ENCODE peak calls at places on chromosomes 13 and 19, in six cellular contexts. One of them, this sample, is unnamed.

GRCh38 chr19:40717880-40718773 is 1.2 kb downstream of the ITPKC start:
- DNase-seq in epithelial cell of proximal tubule: no peak
- DNase-seq in Peyer's patch: peak; percentile 74
- DNase-seq in hepatocyte: peak; percentile 49
- DNase-seq in choroid plexus epithelial cell: no peak
- DNase-seq in GM12878: no peak
- DNase-seq in this sample: no peak

GRCh38 chr13:23600534-23600933 is 30.3 kb downstream of the TNFRSF19 start:
- DNase-seq in epithelial cell of proximal tubule: no peak
- DNase-seq in Peyer's patch: no peak
- DNase-seq in hepatocyte: no peak
- DNase-seq in choroid plexus epithelial cell: no peak
- DNase-seq in GM12878: no peak
- DNase-seq in this sample: no peak

GRCh38 chr19:16207063-16207462 is 9.4 kb downstream of the AP1M1 start:
- DNase-seq in epithelial cell of proximal tubule: no peak
- DNase-seq in Peyer's patch: no peak
- DNase-seq in hepatocyte: no peak
- DNase-seq in choroid plexus epithelial cell: no peak
- DNase-seq in GM12878: no peak
- DNase-seq in this sample: no peak

GRCh38 chr19:35204799-35205732 is 23.5 kb downstream of the FAM187B start:
- DNase-seq in epithelial cell of proximal tubule: no peak
- DNase-seq in Peyer's patch: no peak
- DNase-seq in hepatocyte: no peak
- DNase-seq in choroid plexus epithelial cell: no peak
- DNase-seq in GM12878: peak; percentile 87
- DNase-seq in this sample: no peak

GRCh38 chr13:51793570-51794273 is 10.2 kb downstream of the DHRS12 start:
- DNase-seq in epithelial cell of proximal tubule: no peak
- DNase-seq in Peyer's patch: no peak
- DNase-seq in hepatocyte: peak; percentile 62
- DNase-seq in choroid plexus epithelial cell: peak; percentile 84
- DNase-seq in GM12878: peak; percentile 70
- DNase-seq in this sample: no peak

GRCh38 chr19:11578342-11579142 is 1.1 kb upstream of the ACP5 start:
- DNase-seq in epithelial cell of proximal tubule: no peak
- DNase-seq in Peyer's patch: no peak
- DNase-seq in hepatocyte: peak; percentile 55
- DNase-seq in choroid plexus epithelial cell: peak; percentile 17
- DNase-seq in GM12878: no peak
- DNase-seq in this sample: no peak

GRCh38 chr13:46751811-46752635 is 44.9 kb downstream of the ESD start:
- DNase-seq in epithelial cell of proximal tubule: no peak
- DNase-seq in Peyer's patch: no peak
- DNase-seq in hepatocyte: no peak
- DNase-seq in choroid plexus epithelial cell: peak; percentile 18
- DNase-seq in GM12878: peak; percentile 45
- DNase-seq in this sample: peak; percentile 62

GRCh38 chr13:28714651-28715050 is 4.1 kb downstream of the SLC46A3 start:
- DNase-seq in epithelial cell of proximal tubule: no peak
- DNase-seq in Peyer's patch: no peak
- DNase-seq in hepatocyte: no peak
- DNase-seq in choroid plexus epithelial cell: no peak
- DNase-seq in GM12878: no peak
- DNase-seq in this sample: no peak

GRCh38 chr13:32720026-32720425 is 133.8 kb downstream of the PDS5B start:
- DNase-seq in epithelial cell of proximal tubule: no peak
- DNase-seq in Peyer's patch: no peak
- DNase-seq in hepatocyte: no peak
- DNase-seq in choroid plexus epithelial cell: peak; percentile 48
- DNase-seq in GM12878: no peak
- DNase-seq in this sample: no peak

GRCh38 chr13:114047358-114047881 is 73.5 kb upstream of the C13orf46 start:
- DNase-seq in epithelial cell of proximal tubule: peak; percentile 55
- DNase-seq in Peyer's patch: no peak
- DNase-seq in hepatocyte: no peak
- DNase-seq in choroid plexus epithelial cell: peak; percentile 56
- DNase-seq in GM12878: peak; percentile 74
- DNase-seq in this sample: no peak

GRCh38 chr19:37973666-37974065 is 66.7 kb downstream of the SIPA1L3 start:
- DNase-seq in epithelial cell of proximal tubule: no peak
- DNase-seq in Peyer's patch: peak; percentile 15
- DNase-seq in hepatocyte: no peak
- DNase-seq in choroid plexus epithelial cell: no peak
- DNase-seq in GM12878: no peak
- DNase-seq in this sample: no peak

GRCh38 chr19:37972803-37973202 is 65.8 kb downstream of the SIPA1L3 start:
- DNase-seq in epithelial cell of proximal tubule: no peak
- DNase-seq in Peyer's patch: no peak
- DNase-seq in hepatocyte: no peak
- DNase-seq in choroid plexus epithelial cell: no peak
- DNase-seq in GM12878: no peak
- DNase-seq in this sample: no peak

GRCh38 chr19:37975596-37976515 is 68.8 kb downstream of the SIPA1L3 start:
- DNase-seq in epithelial cell of proximal tubule: no peak
- DNase-seq in Peyer's patch: peak; percentile 19
- DNase-seq in hepatocyte: no peak
- DNase-seq in choroid plexus epithelial cell: no peak
- DNase-seq in GM12878: no peak
- DNase-seq in this sample: no peak

GRCh38 chr19:37977391-37977790 is 70.4 kb downstream of the SIPA1L3 start:
- DNase-seq in epithelial cell of proximal tubule: no peak
- DNase-seq in Peyer's patch: peak; percentile 40
- DNase-seq in hepatocyte: no peak
- DNase-seq in choroid plexus epithelial cell: no peak
- DNase-seq in GM12878: no peak
- DNase-seq in this sample: no peak

GRCh38 chr19:37975071-37975470 is 68.1 kb downstream of the SIPA1L3 start:
- DNase-seq in epithelial cell of proximal tubule: no peak
- DNase-seq in Peyer's patch: peak; percentile 20
- DNase-seq in hepatocyte: no peak
- DNase-seq in choroid plexus epithelial cell: no peak
- DNase-seq in GM12878: no peak
- DNase-seq in this sample: no peak
- TF ChIP-seq CTCF in epithelial cell of proximal tubule: no peak
- TF ChIP-seq CTCF in Peyer's patch: no peak
- TF ChIP-seq CTCF in hepatocyte: no peak
- TF ChIP-seq CTCF in choroid plexus epithelial cell: no peak
- TF ChIP-seq CTCF in GM12878: no peak
- TF ChIP-seq CTCF in this sample: no peak

GRCh38 chr13:96141032-96141431 is 51.1 kb downstream of the HS6ST3 start:
- DNase-seq in epithelial cell of proximal tubule: peak; percentile 3
- DNase-seq in Peyer's patch: no peak
- DNase-seq in hepatocyte: peak; percentile 59
- DNase-seq in choroid plexus epithelial cell: peak; percentile 72
- DNase-seq in GM12878: no peak
- DNase-seq in this sample: no peak
- TF ChIP-seq CTCF in epithelial cell of proximal tubule: peak; percentile 50
- TF ChIP-seq CTCF in Peyer's patch: no peak
- TF ChIP-seq CTCF in hepatocyte: peak; percentile 51
- TF ChIP-seq CTCF in choroid plexus epithelial cell: peak; percentile 51
- TF ChIP-seq CTCF in GM12878: no peak
- TF ChIP-seq CTCF in this sample: no peak

GRCh38 chr13:30743319-30744055 is 8.1 kb downstream of the ALOX5AP start:
- DNase-seq in epithelial cell of proximal tubule: peak; percentile 98
- DNase-seq in Peyer's patch: no peak
- DNase-seq in hepatocyte: peak; percentile 88
- DNase-seq in choroid plexus epithelial cell: peak; percentile 98
- DNase-seq in GM12878: no peak
- DNase-seq in this sample: no peak
- TF ChIP-seq CTCF in epithelial cell of proximal tubule: no peak
- TF ChIP-seq CTCF in Peyer's patch: no peak
- TF ChIP-seq CTCF in hepatocyte: no peak
- TF ChIP-seq CTCF in choroid plexus epithelial cell: peak; percentile 16
- TF ChIP-seq CTCF in GM12878: no peak
- TF ChIP-seq CTCF in this sample: no peak

GRCh38 chr13:112710855-112711527 is 21.2 kb downstream of the ATP11A start:
- DNase-seq in epithelial cell of proximal tubule: no peak
- DNase-seq in Peyer's patch: peak; percentile 30
- DNase-seq in hepatocyte: no peak
- DNase-seq in choroid plexus epithelial cell: no peak
- DNase-seq in GM12878: no peak
- DNase-seq in this sample: no peak
- TF ChIP-seq CTCF in epithelial cell of proximal tubule: no peak
- TF ChIP-seq CTCF in Peyer's patch: no peak
- TF ChIP-seq CTCF in hepatocyte: no peak
- TF ChIP-seq CTCF in choroid plexus epithelial cell: no peak
- TF ChIP-seq CTCF in GM12878: no peak
- TF ChIP-seq CTCF in this sample: no peak

GRCh38 chr13:45441633-45442032 is 23.1 kb upstream of the COG3 start:
- DNase-seq in epithelial cell of proximal tubule: no peak
- DNase-seq in Peyer's patch: no peak
- DNase-seq in hepatocyte: no peak
- DNase-seq in choroid plexus epithelial cell: peak; percentile 76
- DNase-seq in GM12878: peak; percentile 60
- DNase-seq in this sample: no peak
- TF ChIP-seq CTCF in epithelial cell of proximal tubule: peak; percentile 69
- TF ChIP-seq CTCF in Peyer's patch: no peak
- TF ChIP-seq CTCF in hepatocyte: peak; percentile 10
- TF ChIP-seq CTCF in choroid plexus epithelial cell: peak; percentile 64
- TF ChIP-seq CTCF in GM12878: peak; percentile 7
- TF ChIP-seq CTCF in this sample: no peak

GRCh38 chr19:51711702-51712101 is 12.1 kb downstream of the HAS1 start:
- DNase-seq in epithelial cell of proximal tubule: no peak
- DNase-seq in Peyer's patch: no peak
- DNase-seq in hepatocyte: no peak
- DNase-seq in choroid plexus epithelial cell: no peak
- DNase-seq in GM12878: no peak
- DNase-seq in this sample: no peak

GRCh38 chr19:51713319-51714285 is 10.2 kb downstream of the HAS1 start:
- DNase-seq in epithelial cell of proximal tubule: no peak
- DNase-seq in Peyer's patch: no peak
- DNase-seq in hepatocyte: no peak
- DNase-seq in choroid plexus epithelial cell: no peak
- DNase-seq in GM12878: no peak
- DNase-seq in this sample: no peak

GRCh38 chr19:51710163-51710562 is 13.6 kb downstream of the HAS1 start:
- DNase-seq in epithelial cell of proximal tubule: no peak
- DNase-seq in Peyer's patch: no peak
- DNase-seq in hepatocyte: no peak
- DNase-seq in choroid plexus epithelial cell: no peak
- DNase-seq in GM12878: no peak
- DNase-seq in this sample: no peak

GRCh38 chr19:51714848-51715247 is 8.9 kb downstream of the HAS1 start:
- DNase-seq in epithelial cell of proximal tubule: no peak
- DNase-seq in Peyer's patch: no peak
- DNase-seq in hepatocyte: no peak
- DNase-seq in choroid plexus epithelial cell: no peak
- DNase-seq in GM12878: no peak
- DNase-seq in this sample: no peak

DNA sequence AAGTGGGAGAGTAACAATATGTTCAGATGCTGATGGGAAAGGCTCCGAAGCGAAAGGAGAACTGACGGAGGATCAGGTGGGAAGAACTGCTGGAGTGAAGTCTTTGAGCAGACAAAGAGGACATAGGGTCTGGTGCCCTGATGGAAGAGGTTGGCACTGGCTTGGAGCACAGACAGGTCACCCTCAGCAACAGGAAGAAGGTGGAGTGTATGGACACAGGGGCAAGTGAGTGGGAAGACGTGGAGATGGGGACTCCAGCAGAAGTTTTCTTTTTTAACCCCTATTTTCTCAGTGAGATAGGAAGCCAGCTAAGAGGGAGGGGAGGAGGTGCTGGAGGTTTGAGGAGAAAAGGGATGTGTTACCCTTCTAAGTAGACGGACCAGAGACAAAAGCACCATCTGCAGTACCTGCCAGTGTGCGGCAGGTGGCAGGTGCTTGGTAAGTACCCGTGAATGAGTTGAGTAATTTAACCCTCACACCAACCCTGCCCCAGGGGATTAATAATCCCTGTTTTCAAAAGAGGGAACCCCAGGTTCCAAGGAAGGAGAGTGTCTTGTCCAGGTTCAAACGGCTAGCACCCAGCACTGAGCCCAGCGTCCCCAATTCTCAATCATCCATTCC is 11.2 kb downstream of the HAS1 start:
- DNase-seq in epithelial cell of proximal tubule: no peak
- DNase-seq in Peyer's patch: no peak
- DNase-seq in hepatocyte: peak; percentile 57
- DNase-seq in choroid plexus epithelial cell: peak; percentile 81
- DNase-seq in GM12878: no peak
- DNase-seq in this sample: no peak
- TF ChIP-seq CTCF in epithelial cell of proximal tubule: peak; percentile 72
- TF ChIP-seq CTCF in Peyer's patch: peak; percentile 24
- TF ChIP-seq CTCF in hepatocyte: peak; percentile 39
- TF ChIP-seq CTCF in choroid plexus epithelial cell: peak; percentile 73
- TF ChIP-seq CTCF in GM12878: no peak
- TF ChIP-seq CTCF in this sample: no peak